ENCODE peak calls at places on chromosomes 6 and 20, in five cellular contexts. X is amniotic stem cell; Q is NCI-H1092 treated with DMSO at 0.1 percent for 48 hours; N is CD8-positive, alpha-beta T cell; B is IMR-90. T is an unnamed sample.

GRCh38 chr20:24693466-24694156 is 224.2 kb downstream of the SYNDIG1 start:
- DNase-seq in Q (no peak), X (no peak), B (no peak), N (no peak), T (no peak)

GRCh38 chr6:84967389-84967788 is 203.0 kb upstream of the TBX18 start:
- DNase-seq in Q (peak), X (no peak), N (no peak), B (peak), T (peak)

GRCh38 chr20:35467339-35468224 is 12.2 kb downstream of the CEP250 start:
- DNase-seq in Q (no peak), X (no peak), B (peak), N (no peak), T (peak)

GRCh38 chr6:43389713-43390265 is 20.3 kb upstream of the ZNF318 start:
- DNase-seq in N (no peak), X (no peak), B (no peak), Q (no peak), T (no peak)

GRCh38 chr6:164013480-164014208 is 599.1 kb downstream of the QKI start:
- DNase-seq in N (no peak), B (no peak), X (no peak), Q (no peak), T (no peak)

GRCh38 chr6:2752477-2753115 is 1.9 kb upstream of the MYLK4 start:
- DNase-seq in B (no peak), Q (no peak), X (no peak), N (no peak), T (no peak)

GRCh38 chr20:10225439-10226080 is 6.9 kb downstream of the SNAP25 start:
- DNase-seq in N (no peak), Q (peak), X (no peak), B (no peak), T (no peak)

GRCh38 chr20:1663917-1664316 is 6.3 kb upstream of the SIRPG start:
- DNase-seq in X (no peak), N (no peak), B (peak), Q (no peak), T (no peak)

GRCh38 chr6:135904666-135905065 is 53.2 kb downstream of the PDE7B start:
- DNase-seq in Q (no peak), B (peak), X (no peak), N (no peak), T (peak)

GRCh38 chr6:52389264-52389625 is 27.3 kb downstream of the PAQR8 start:
- DNase-seq in Q (no peak), X (no peak), B (peak), N (no peak), T (no peak)

GRCh38 chr6:3568396-3569082 is 111.7 kb upstream of the SLC22A23 start:
- DNase-seq in N (no peak), B (peak), Q (no peak), X (no peak), T (no peak)

GRCh38 chr6:116215414-116215813 is 38.5 kb downstream of the TSPYL4 start:
- DNase-seq in X (no peak), Q (no peak), B (peak), N (no peak), T (peak)

T was measured in astrocyte of the spinal cord.